ENCODE peak calls at places on chromosome 3, in five cellular contexts. Q is HS-27A; D is H7; K is NCI-H345; V is naive thymus-derived CD8-positive, alpha-beta T cell. H is an unnamed sample.

GRCh38 chr3:121274411-121274810 is 271.4 kb downstream of the POLQ start:
- DNase-seq in Q (no peak), D (no peak), K (no peak), V (no peak), H (no peak)

GRCh38 chr3:17192995-17193394 is 308.2 kb downstream of the PLCL2 start:
- DNase-seq in Q (no peak), D (no peak), K (no peak), V (no peak), H (no peak)

GRCh38 chr3:178155521-178155920 is 380.7 kb upstream of the KCNMB2 start:
- DNase-seq in Q (no peak), D (no peak), K (no peak), V (no peak), H (no peak)

GRCh38 chr3:186760141-186760813 is 23.1 kb upstream of the EIF4A2 start:
- DNase-seq in Q (no peak), D (no peak), K (no peak), V (no peak), H (no peak)

GRCh38 chr3:37050242-37050641 is 56.9 kb downstream of the MLH1 start:
- DNase-seq in Q (no peak), D (no peak), K (peak), V (no peak), H (no peak)

GRCh38 chr3:181610083-181610972 is 101.4 kb upstream of the SOX2 start:
- DNase-seq in Q (no peak), D (peak), K (peak), V (no peak), H (no peak)

GRCh38 chr3:49120438-49121135 is at the start of gene USP19:
- DNase-seq in Q (peak), D (peak), K (peak), V (peak), H (peak)

GRCh38 chr3:80097674-80098073 is 329.9 kb upstream of the ROBO1 start:
- DNase-seq in Q (no peak), D (no peak), K (no peak), V (no peak), H (no peak)

GRCh38 chr3:17074559-17074958 is 189.8 kb downstream of the PLCL2 start:
- DNase-seq in Q (no peak), D (no peak), K (no peak), V (no peak), H (no peak)

GRCh38 chr3:13890377-13891016 is 10.6 kb upstream of the WNT7A start:
- DNase-seq in Q (no peak), D (peak), K (no peak), V (peak), H (peak)

GRCh38 chr3:194194757-194195086 is 58.8 kb downstream of the HES1 start:
- DNase-seq in Q (no peak), D (no peak), K (no peak), V (no peak), H (no peak)

GRCh38 chr3:36943601-36944000 is 1.3 kb downstream of the TRANK1 start:
- DNase-seq in Q (no peak), D (peak), K (no peak), V (no peak), H (no peak)

GRCh38 chr3:113557374-113557773 is 25.0 kb downstream of the SIDT1 start:
- DNase-seq in Q (peak), D (no peak), K (no peak), V (no peak), H (no peak)

GRCh38 chr3:71495708-71496472 is 87.6 kb downstream of the FOXP1 start:
- DNase-seq in Q (peak), D (peak), K (no peak), V (no peak), H (no peak)